ENCODE peak calls at places on chromosome 10, in eight cellular contexts. Q is NCI-H69; H is NAMALWA; W is T-helper 2 cell; C is ELF-1; U is AG09309; Y is activated naive CD8-positive, alpha-beta T cell treated with anti-CD3 and anti-CD28 coated beads, Interleukin-2, amount 50 U/mL, for 16 hours; X is renal cortical epithelial cell. G is an unnamed sample.

GRCh38 chr10:131865223-131865917 is 35.4 kb upstream of the PPP2R2D start:
- DNase-seq in Q (no peak), H (no peak), W (no peak), C (no peak), U (no peak), Y (no peak), X (no peak), G (no peak)

GRCh38 chr10:89332092-89332633 is 4.4 kb downstream of the IFIT3 start:
- DNase-seq in Q (no peak), H (peak; percentile 85), W (peak; percentile 64), C (no peak), U (no peak), Y (no peak), X (peak; percentile 79), G (no peak)

GRCh38 chr10:18658301-18658991 is 785 bp upstream of the ARL5B start:
- DNase-seq in Q (peak; percentile 1), H (peak; percentile 51), W (peak; percentile 23), C (peak; percentile 30), U (no peak), Y (no peak), X (peak; percentile 52), G (peak; percentile 38)

GRCh38 chr10:5284311-5285057 is 80.3 kb upstream of the UCN3 start:
- DNase-seq in Q (no peak), H (peak; percentile 3), W (peak; percentile 75), C (no peak), U (no peak), Y (no peak), X (peak; percentile 91), G (no peak)

GRCh38 chr10:63665765-63666164 is 144.6 kb downstream of the REEP3 start:
- DNase-seq in Q (no peak), H (no peak), W (no peak), C (peak; percentile 20), U (no peak), Y (no peak), X (no peak), G (no peak)

GRCh38 chr10:32239770-32240169 is 107.2 kb downstream of the EPC1 start:
- DNase-seq in Q (no peak), H (no peak), W (no peak), C (no peak), U (peak; percentile 42), Y (no peak), X (peak; percentile 48), G (no peak)

GRCh38 chr10:99888623-99889022 is 106.2 kb downstream of the ABCC2 start:
- DNase-seq in Q (no peak), H (no peak), W (no peak), C (no peak), U (peak; percentile 14), Y (no peak), X (no peak), G (no peak)

GRCh38 chr10:80274396-80275134 is 14.9 kb downstream of the MAT1A start:
- DNase-seq in Q (no peak), H (no peak), W (no peak), C (no peak), U (no peak), Y (no peak), X (no peak), G (no peak)

GRCh38 chr10:37552881-37553280 is 304.5 kb downstream of the ZNF248 start:
- DNase-seq in Q (no peak), H (no peak), W (no peak), C (no peak), U (no peak), Y (no peak), X (no peak), G (no peak)

GRCh38 chr10:23099816-23100215 is 4.4 kb downstream of the MSRB2 start:
- DNase-seq in Q (no peak), H (no peak), W (no peak), C (peak; percentile 31), U (no peak), Y (no peak), X (peak; percentile 61), G (no peak)

GRCh38 chr10:17200035-17200884 is 1.2 kb downstream of the TRDMT1 start:
- DNase-seq in Q (no peak), H (peak; percentile 38), W (no peak), C (no peak), U (no peak), Y (no peak), X (peak; percentile 52), G (no peak)

GRCh38 chr10:8752146-8752843 is 697.8 kb downstream of the GATA3 start:
- DNase-seq in Q (no peak), H (no peak), W (no peak), C (no peak), U (no peak), Y (no peak), X (no peak), G (no peak)

GRCh38 chr10:82742478-82742877 is 867.5 kb downstream of the NRG3 start:
- DNase-seq in Q (no peak), H (no peak), W (no peak), C (no peak), U (no peak), Y (no peak), X (peak; percentile 84), G (no peak)

GRCh38 chr10:116833986-116834760 is 15.1 kb upstream of the ENO4 start:
- DNase-seq in Q (peak; percentile 88), H (no peak), W (no peak), C (peak; percentile 86), U (no peak), Y (no peak), X (no peak), G (peak; percentile 39)

GRCh38 chr10:62961951-62962523 is 145.9 kb upstream of the EGR2 start:
- DNase-seq in Q (no peak), H (no peak), W (no peak), C (no peak), U (no peak), Y (no peak), X (no peak), G (no peak)

GRCh38 chr10:15137636-15138035 is 30.9 kb downstream of the NMT2 start:
- DNase-seq in Q (no peak), H (no peak), W (no peak), C (no peak), U (no peak), Y (no peak), X (peak; percentile 73), G (no peak)

GRCh38 chr10:102773320-102773719 is 29.6 kb downstream of the WBP1L start:
- DNase-seq in Q (no peak), H (no peak), W (no peak), C (no peak), U (no peak), Y (no peak), X (no peak), G (no peak)

GRCh38 chr10:24385776-24386175 is 176.8 kb downstream of the KIAA1217 start:
- DNase-seq in Q (no peak), H (no peak), W (no peak), C (peak; percentile 60), U (peak; percentile 39), Y (no peak), X (peak; percentile 62), G (no peak)

GRCh38 chr10:123746520-123746919 is 80.4 kb downstream of the GPR26 start:
- DNase-seq in Q (no peak), H (no peak), W (no peak), C (no peak), U (no peak), Y (no peak), X (no peak), G (no peak)

GRCh38 chr10:130018730-130019185 is 54.7 kb upstream of the EBF3 start:
- DNase-seq in Q (no peak), H (no peak), W (no peak), C (no peak), U (no peak), Y (no peak), X (no peak), G (no peak)

GRCh38 chr10:126012485-126012884 is 116.1 kb downstream of the FANK1 start:
- DNase-seq in Q (no peak), H (no peak), W (no peak), C (no peak), U (no peak), Y (no peak), X (peak; percentile 61), G (no peak)

GRCh38 chr10:24858244-24858907 is 94.0 kb downstream of the PRTFDC1 start:
- DNase-seq in Q (peak; percentile 70), H (no peak), W (no peak), C (no peak), U (peak; percentile 24), Y (no peak), X (no peak), G (no peak)

GRCh38 chr10:117132751-117133231 is 5.3 kb downstream of the VAX1 start:
- DNase-seq in Q (no peak), H (no peak), W (no peak), C (peak; percentile 75), U (no peak), Y (no peak), X (no peak), G (no peak)

GRCh38 chr10:66828957-66829356 is 96.9 kb upstream of the LRRTM3 start:
- DNase-seq in Q (no peak), H (no peak), W (no peak), C (no peak), U (no peak), Y (no peak), X (peak; percentile 76), G (no peak)

GRCh38 chr10:93999401-93999851 is 5.7 kb downstream of the PLCE1 start:
- DNase-seq in Q (no peak), H (no peak), W (no peak), C (peak; percentile 85), U (peak; percentile 88), Y (no peak), X (no peak), G (no peak)

GRCh38 chr10:130359711-130360110 is 223.5 kb downstream of the GLRX3 start:
- DNase-seq in Q (no peak), H (no peak), W (no peak), C (no peak), U (no peak), Y (no peak), X (no peak), G (no peak)

GRCh38 chr10:71726673-71727428 is 7.3 kb upstream of the C10orf105 start:
- DNase-seq in Q (no peak), H (peak; percentile 62), W (peak; percentile 73), C (no peak), U (no peak), Y (no peak), X (no peak), G (no peak)

GRCh38 chr10:132154931-132155330 is 31.8 kb upstream of the DPYSL4 start:
- DNase-seq in Q (no peak), H (no peak), W (no peak), C (no peak), U (no peak), Y (no peak), X (no peak), G (no peak)

GRCh38 chr10:11719496-11719895 is 22.7 kb upstream of the ECHDC3 start:
- DNase-seq in Q (no peak), H (no peak), W (no peak), C (no peak), U (no peak), Y (no peak), X (no peak), G (no peak)

GRCh38 chr10:73083234-73083633 is 13.4 kb downstream of the P4HA1 start:
- DNase-seq in Q (no peak), H (no peak), W (no peak), C (no peak), U (no peak), Y (no peak), X (no peak), G (no peak)

GRCh38 chr10:6578221-6579192 is 1.6 kb downstream of the PRKCQ start:
- DNase-seq in Q (no peak), H (no peak), W (peak; percentile 79), C (no peak), U (no peak), Y (no peak), X (no peak), G (no peak)

GRCh38 chr10:80633383-80633860 is 95.7 kb downstream of the SH2D4B start:
- DNase-seq in Q (no peak), H (no peak), W (no peak), C (no peak), U (no peak), Y (no peak), X (no peak), G (no peak)

GRCh38 chr10:51860257-51860656 is 160.9 kb upstream of the CSTF2T start:
- DNase-seq in Q (no peak), H (no peak), W (no peak), C (no peak), U (peak; percentile 10), Y (no peak), X (no peak), G (no peak)

GRCh38 chr10:112966191-112966855 is 16.3 kb downstream of the TCF7L2 start:
- DNase-seq in Q (no peak), H (no peak), W (no peak), C (peak; percentile 78), U (no peak), Y (no peak), X (no peak), G (no peak)

G was measured in NCI-H146.